ENCODE peak calls at places on chromosome 14, in nine cellular contexts. K, X, O, T, I, L, U, C and Q are unnamed samples.

GRCh38 chr14:53964249-53964648 is 7.6 kb upstream of the BMP4 start:
- DNase-seq in K (no peak), X (no peak), O (no peak), T (no peak), I (no peak), L (peak; percentile 80), U (no peak), C (no peak), Q (no peak)

GRCh38 chr14:71730471-71730870 is 201.8 kb upstream of the RGS6 start:
- DNase-seq in K (no peak), X (peak; percentile 80), O (no peak), T (no peak), I (no peak), L (peak; percentile 66), U (no peak), C (no peak), Q (no peak)

GRCh38 chr14:68939893-68940613 is 39.0 kb downstream of the ACTN1 start:
- DNase-seq in K (no peak), X (peak; percentile 97), O (peak; percentile 51), T (peak; percentile 98), I (peak; percentile 87), L (peak; percentile 99), U (no peak), C (no peak), Q (no peak)

GRCh38 chr14:54669759-54670630 is 103.1 kb downstream of the SAMD4A start:
- DNase-seq in K (peak; percentile 74), X (peak; percentile 54), O (peak; percentile 54), T (no peak), I (no peak), L (peak; percentile 87), U (no peak), C (no peak), Q (no peak)

GRCh38 chr14:24078146-24078545 is 6.8 kb downstream of the CPNE6 start:
- DNase-seq in K (no peak), X (no peak), O (no peak), T (no peak), I (no peak), L (no peak), U (no peak), C (no peak), Q (no peak)

GRCh38 chr14:65413739-65414045 is 1.2 kb downstream of the FUT8 start:
- DNase-seq in K (no peak), X (no peak), O (no peak), T (no peak), I (no peak), L (peak; percentile 15), U (no peak), C (no peak), Q (no peak)

GRCh38 chr14:55274144-55274543 is 2.9 kb downstream of the FBXO34 start:
- DNase-seq in K (no peak), X (no peak), O (no peak), T (no peak), I (no peak), L (no peak), U (no peak), C (no peak), Q (no peak)

GRCh38 chr14:21106191-21106505 is 5.3 kb downstream of the TMEM253 start:
- DNase-seq in K (no peak), X (peak; percentile 36), O (no peak), T (peak; percentile 41), I (no peak), L (no peak), U (no peak), C (no peak), Q (no peak)

GRCh38 chr14:65941091-65941490 is 528.6 kb downstream of the FUT8 start:
- DNase-seq in K (no peak), X (no peak), O (no peak), T (no peak), I (no peak), L (no peak), U (no peak), C (no peak), Q (no peak)

GRCh38 chr14:90642239-90642717 is 174.0 kb downstream of the TTC7B start:
- DNase-seq in K (no peak), X (peak; percentile 25), O (no peak), T (peak; percentile 26), I (no peak), L (peak; percentile 73), U (no peak), C (no peak), Q (no peak)

GRCh38 chr14:31992051-31992450 is 85.1 kb upstream of the ARHGAP5 start:
- DNase-seq in K (no peak), X (peak; percentile 98), O (no peak), T (peak; percentile 53), I (peak; percentile 93), L (peak; percentile 96), U (no peak), C (no peak), Q (no peak)

GRCh38 chr14:105316968-105317498 is 2.5 kb downstream of the PACS2 start:
- DNase-seq in K (no peak), X (peak; percentile 40), O (no peak), T (no peak), I (no peak), L (no peak), U (no peak), C (no peak), Q (no peak)
- H3K4me3 ChIP-seq in K (no peak overlapping the region), X (peak overlapping the region; percentile 15), O (no peak overlapping the region), T (no peak overlapping the region), I (no peak overlapping the region), L (no peak overlapping the region), U (peak overlapping the region; percentile 12), C (no peak overlapping the region), Q (no peak overlapping the region)

DNA sequence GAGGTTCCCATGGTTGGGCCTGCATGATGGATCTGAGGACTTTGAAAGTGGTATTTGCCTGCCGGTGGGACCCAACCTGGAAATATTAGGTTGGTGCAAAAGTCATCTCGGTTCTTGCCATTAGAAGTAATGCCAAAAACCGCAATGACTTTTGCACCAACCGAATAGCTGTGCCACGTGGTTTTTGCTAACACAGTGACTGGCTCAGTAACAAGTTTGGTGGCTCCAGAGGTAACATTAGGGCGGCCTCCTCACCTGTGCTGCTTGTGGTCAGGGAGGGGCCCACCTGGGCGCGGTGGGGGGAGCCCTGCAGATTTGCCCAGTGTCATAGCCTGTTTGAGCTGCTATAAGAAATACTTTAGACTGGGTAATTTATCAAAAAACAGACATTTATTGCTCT is 1.8 kb downstream of the BDKRB2 start:
- DNase-seq in K (no peak), X (no peak), O (no peak), T (no peak), I (no peak), L (no peak), U (no peak), C (no peak), Q (no peak)
- H3K4me3 ChIP-seq in K (no peak overlapping the region), X (peak overlapping the region; percentile 73), O (no peak overlapping the region), T (peak overlapping the region; percentile 76), I (peak overlapping the region; percentile 10), L (peak overlapping the region; percentile 26), U (peak overlapping the region; percentile 54), C (no peak overlapping the region), Q (no peak overlapping the region)

GRCh38 chr14:73759183-73759713 is 45.1 kb upstream of the PNMA1 start:
- DNase-seq in K (no peak), X (peak; percentile 61), O (peak; percentile 72), T (no peak), I (no peak), L (peak; percentile 61), U (peak; percentile 91), C (no peak), Q (peak; percentile 59)

GRCh38 chr14:73758392-73759182 is 44.4 kb upstream of the PNMA1 start:
- DNase-seq in K (no peak), X (peak; percentile 44), O (peak; percentile 75), T (peak; percentile 83), I (no peak), L (peak; percentile 61), U (no peak), C (peak; percentile 63), Q (peak; percentile 73)

GRCh38 chr14:73755434-73756014 is 41.3 kb upstream of the PNMA1 start:
- DNase-seq in K (peak; percentile 72), X (no peak), O (peak; percentile 65), T (no peak), I (no peak), L (no peak), U (no peak), C (no peak), Q (no peak)

GRCh38 chr14:73757876-73758391 is 43.8 kb upstream of the PNMA1 start:
- DNase-seq in K (peak; percentile 39), X (no peak), O (no peak), T (no peak), I (no peak), L (no peak), U (no peak), C (no peak), Q (no peak)

GRCh38 chr14:73757381-73757780 is 43.2 kb upstream of the PNMA1 start:
- DNase-seq in K (no peak), X (no peak), O (no peak), T (no peak), I (no peak), L (no peak), U (no peak), C (no peak), Q (no peak)
- H3K4me3 ChIP-seq in K (no peak overlapping the region), X (peak overlapping the region; percentile 89), O (no peak overlapping the region), T (no peak overlapping the region), I (no peak overlapping the region), L (peak overlapping the region; percentile 67), U (peak overlapping the region; percentile 97), C (no peak overlapping the region), Q (peak overlapping the region; percentile 74)

DNA sequence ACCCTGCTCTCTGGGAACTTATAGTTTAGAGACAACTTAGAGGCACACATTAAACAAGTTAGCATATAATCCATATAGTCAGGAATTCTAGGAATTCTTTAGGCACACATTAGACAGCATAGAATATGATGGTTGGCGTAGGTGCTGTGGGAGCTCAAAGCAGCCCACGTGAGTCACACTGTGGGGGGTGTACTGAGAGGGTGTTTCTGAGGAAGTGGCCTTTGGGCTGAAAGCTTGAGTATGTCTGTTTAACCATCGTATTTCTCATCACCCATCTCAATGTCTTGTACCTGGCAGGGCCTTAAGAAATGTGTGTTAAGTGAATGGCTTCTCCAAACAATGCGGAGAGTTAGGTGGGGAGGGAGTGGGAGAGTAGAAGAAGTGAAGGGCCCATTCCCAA is 67.2 kb downstream of the TMEM30B start:
- DNase-seq in K (no peak), X (no peak), O (no peak), T (no peak), I (no peak), L (no peak), U (no peak), C (no peak), Q (no peak)
- H3K4me3 ChIP-seq in K (no peak overlapping the region), X (no peak overlapping the region), O (no peak overlapping the region), T (no peak overlapping the region), I (no peak overlapping the region), L (no peak overlapping the region), U (no peak overlapping the region), C (no peak overlapping the region), Q (no peak overlapping the region)

GRCh38 chr14:22483863-22484593 is 105.0 kb downstream of the DAD1 start:
- DNase-seq in K (no peak), X (no peak), O (no peak), T (no peak), I (no peak), L (no peak), U (no peak), C (no peak), Q (no peak)
- H3K4me3 ChIP-seq in K (no peak overlapping the region), X (no peak overlapping the region), O (no peak overlapping the region), T (no peak overlapping the region), I (no peak overlapping the region), L (no peak overlapping the region), U (no peak overlapping the region), C (no peak overlapping the region), Q (peak overlapping the region; percentile 30)

DNA sequence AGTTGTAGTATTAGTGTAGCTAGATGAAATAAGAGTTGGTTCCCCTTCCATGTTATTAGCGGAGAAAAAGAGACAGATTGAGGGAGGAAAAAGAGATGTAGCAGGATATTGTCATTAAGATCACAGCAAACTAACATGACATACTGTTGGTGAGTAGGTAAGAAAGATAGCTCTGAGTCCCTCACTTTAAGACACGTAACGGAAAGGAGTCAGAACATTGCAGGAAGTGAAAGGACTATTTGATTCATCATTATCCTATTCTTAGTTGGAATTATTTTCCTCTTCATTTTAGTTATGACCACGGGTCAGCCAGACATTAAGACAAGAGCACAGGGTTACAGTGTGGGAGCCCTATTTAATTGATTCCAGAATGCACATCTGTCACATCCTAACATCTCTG is 54.9 kb downstream of the TMX1 start:
- DNase-seq in K (no peak), X (peak; percentile 24), O (no peak), T (no peak), I (no peak), L (no peak), U (no peak), C (no peak), Q (no peak)
- H3K4me3 ChIP-seq in K (no peak overlapping the region), X (no peak overlapping the region), O (no peak overlapping the region), T (no peak overlapping the region), I (no peak overlapping the region), L (no peak overlapping the region), U (no peak overlapping the region), C (no peak overlapping the region), Q (no peak overlapping the region)